ENCODE peak calls at places on chromosomes 13 and 19, in four cellular contexts. F is A549, W is body of pancreas, E is tibial artery. U is an unnamed sample.

GRCh38 chr13:112783946-112784500 is 94.2 kb downstream of the ATP11A start:
- DNase-seq in E (no peak), W (no peak), F (no peak), U (no peak)

GRCh38 chr19:56866563-56866962 is 26.0 kb upstream of the PEG3 start:
- DNase-seq in E (no peak), F (no peak), W (no peak), U (no peak)

GRCh38 chr13:85093808-85094207 is 705.4 kb downstream of the SLITRK6 start:
- DNase-seq in W (no peak), E (no peak), F (no peak), U (peak; percentile 65)

GRCh38 chr19:38917921-38918491 is 6.0 kb upstream of the CCER2 start:
- DNase-seq in E (no peak), F (peak; percentile 90), W (no peak), U (no peak)

GRCh38 chr13:46489586-46490023 is 63.4 kb upstream of the LRCH1 start:
- DNase-seq in W (no peak), E (peak; percentile 78), F (no peak), U (peak; percentile 78)

GRCh38 chr19:45515081-45515624 is 7.9 kb downstream of the VASP start:
- DNase-seq in W (peak; percentile 72), F (no peak), E (peak; percentile 68), U (no peak)

GRCh38 chr13:42001580-42001979 is 40.7 kb upstream of the VWA8 start:
- DNase-seq in E (no peak), W (no peak), F (no peak), U (peak; percentile 4)

GRCh38 chr19:29491995-29492577 is 33.7 kb upstream of the VSTM2B start:
- DNase-seq in F (no peak), E (no peak), W (no peak), U (no peak)

GRCh38 chr13:24267801-24268200 is 41.6 kb upstream of the C1QTNF9 start:
- DNase-seq in F (no peak), W (no peak), E (no peak), U (no peak)

GRCh38 chr13:108944760-108945159 is 315.3 kb downstream of the MYO16 start:
- DNase-seq in F (no peak), E (no peak), W (no peak), U (no peak)

GRCh38 chr19:34365463-34366401 is 736 bp downstream of the GPI start:
- DNase-seq in E (peak; percentile 28), W (peak; percentile 49), F (no peak), U (no peak)

GRCh38 chr13:41548870-41549269 is 91.5 kb downstream of the RGCC start:
- DNase-seq in E (no peak), F (no peak), W (no peak), U (no peak)

GRCh38 chr19:47230122-47230920 is 678 bp downstream of the BBC3 start:
- DNase-seq in E (peak; percentile 58), F (no peak), W (peak; percentile 63), U (no peak)

GRCh38 chr19:36850646-36851442 is at the start of gene ZNF345:
- DNase-seq in E (peak; percentile 95), W (peak; percentile 95), F (peak; percentile 29), U (peak; percentile 70)

GRCh38 chr19:29275266-29275665 is 62.3 kb upstream of the UQCRFS1 start:
- DNase-seq in E (no peak), F (no peak), W (no peak), U (no peak)

GRCh38 chr19:18098891-18099622 is 1.5 kb downstream of the MAST3 start:
- DNase-seq in W (no peak), E (no peak), F (no peak), U (no peak)

GRCh38 chr13:70391678-70392077 is 283.4 kb upstream of the KLHL1 start:
- DNase-seq in W (peak; percentile 54), F (no peak), E (no peak), U (no peak)

GRCh38 chr19:45179063-45179847 is 671 bp downstream of the BLOC1S3 start:
- DNase-seq in E (no peak), W (peak; percentile 25), F (no peak), U (no peak)

GRCh38 chr13:102704238-102704750 is 9.4 kb upstream of the METTL21C start:
- DNase-seq in W (no peak), F (no peak), E (no peak), U (no peak)

GRCh38 chr19:31408460-31409124 is 59.4 kb upstream of the TSHZ3 start:
- DNase-seq in W (peak; percentile 4), F (no peak), E (no peak), U (peak; percentile 17)

GRCh38 chr19:55489711-55490477 is 1.7 kb downstream of the SSC5D start:
- DNase-seq in E (no peak), W (no peak), F (no peak), U (no peak)

GRCh38 chr13:111492341-111492945 is 172.0 kb downstream of the TEX29 start:
- DNase-seq in E (peak; percentile 17), F (no peak), W (no peak), U (no peak)

GRCh38 chr13:90414691-90415596 is 932.5 kb upstream of the MIR17HG start:
- DNase-seq in W (no peak), E (no peak), F (peak; percentile 18), U (peak; percentile 75)

DNA sequence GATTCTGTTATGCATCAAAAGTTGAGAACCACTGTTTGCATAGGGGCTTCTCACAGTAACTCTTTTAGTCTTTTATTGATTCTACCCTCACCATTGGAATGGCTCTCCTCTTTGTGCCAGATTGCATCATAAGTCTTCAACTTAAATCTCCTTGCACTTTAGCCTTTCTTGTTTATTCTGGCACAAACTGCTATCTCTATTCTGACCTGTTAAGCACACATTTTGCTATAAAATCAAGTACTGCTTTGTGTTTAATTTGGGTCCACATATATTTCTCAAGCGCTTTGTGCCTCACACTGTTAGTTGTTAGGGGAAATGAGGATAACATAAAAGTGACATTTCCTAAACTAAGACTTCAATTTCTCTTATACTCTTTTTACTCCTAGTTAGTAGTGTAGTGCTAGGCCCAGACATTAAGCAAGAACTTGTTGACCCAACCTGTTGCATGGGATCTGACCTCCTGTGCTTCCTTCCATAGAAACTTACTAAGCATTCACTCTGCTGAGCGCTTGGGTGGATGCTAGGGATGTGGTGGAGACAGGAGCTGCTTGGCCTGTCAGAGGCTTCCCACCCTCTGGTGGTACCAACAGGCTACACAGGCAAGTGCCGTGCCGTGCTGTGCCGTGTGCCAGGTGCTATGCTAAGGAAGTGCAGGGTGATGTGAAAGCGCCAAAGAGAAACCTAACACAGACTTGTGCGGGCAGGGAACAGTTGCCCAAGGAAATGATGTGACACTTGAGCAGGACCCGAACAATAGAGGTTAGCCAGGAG is 1.2 kb downstream of the UTP14C start:
- DNase-seq in E (no peak), F (no peak), W (no peak), U (no peak)
- H3K4me3 ChIP-seq in E (no peak overlapping the region), F (no peak overlapping the region), W (no peak overlapping the region), U (no peak overlapping the region)

GRCh38 chr19:54337858-54338230 is 1.1 kb downstream of the LILRA4 start:
- DNase-seq in F (no peak), W (no peak), E (no peak), U (no peak)
- TF ChIP-seq CTCF in F (no peak), W (no peak), E (no peak), U (no peak)

DNA sequence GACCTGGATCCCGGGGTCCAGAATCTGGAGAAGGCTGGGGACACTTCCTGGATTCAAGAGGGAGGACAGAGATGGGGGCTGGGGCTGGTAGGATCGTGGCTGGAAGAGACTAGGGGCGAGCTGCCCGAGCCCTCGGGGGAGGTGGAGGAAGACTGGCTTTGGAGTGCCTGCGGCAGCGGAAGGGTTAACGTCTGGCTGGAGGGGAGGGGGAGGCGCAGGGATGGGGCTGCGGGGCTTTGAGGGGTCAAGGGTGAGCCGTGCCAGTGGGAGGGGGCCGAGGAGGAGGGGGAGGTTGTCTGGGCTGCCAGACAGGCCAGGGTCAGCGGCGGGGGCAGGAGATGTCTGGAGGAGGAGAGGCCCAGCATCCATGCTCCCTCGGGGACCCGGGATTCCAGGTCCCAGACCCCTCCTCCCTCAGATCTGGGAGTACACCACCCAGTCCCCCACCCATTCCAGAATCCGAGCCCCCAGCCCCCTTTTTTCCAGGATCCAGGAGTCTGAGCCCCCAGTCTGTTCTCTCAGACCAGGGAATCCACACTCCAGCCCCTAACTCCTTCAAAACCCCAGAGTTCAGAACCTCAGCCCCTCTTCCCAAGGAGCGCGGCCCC is 3.3 kb upstream of the SPACA6 start:
- DNase-seq in F (peak; percentile 57), W (peak; percentile 18), E (no peak), U (no peak)
- H3K4me3 ChIP-seq in F (peak overlapping the region; percentile 77), W (peak overlapping the region; percentile 93), E (peak overlapping the region; percentile 71), U (peak overlapping the region; percentile 82)

GRCh38 chr19:40744554-40745401 is 5.5 kb downstream of the ACTMAP start:
- DNase-seq in W (peak; percentile 22), F (no peak), E (no peak), U (no peak)
- TF ChIP-seq CTCF in W (peak; percentile 28), F (peak; percentile 24), E (peak; percentile 8), U (no peak)

U was measured in HFF-Myc.